ENCODE peak calls at places on chromosome 7, in six cellular contexts. Z is NCI-H345; I is Peyer's patch; K is cardiac septum; J is activated T-cell treated with anti-CD3 and anti-CD28 coated beads, Interleukin-2, amount 50 U/mL, for 72 hours; Y is activated T-helper 1 cell treated with anti-CD3 and anti-CD28 coated beads, Interleukin-2, amount 50 U/mL, for 16 hours. R is an unnamed sample.
A peak's percentile ranks its signal among the peaks of the same experiment; 100 is the strongest.

GRCh38 chr7:35253182-35253679 is 669 bp downstream of the TBX20 start:
- DNase-seq in Z (no peak), I (no peak), K (no peak), J (no peak), Y (no peak), R (no peak)

GRCh38 chr7:78141533-78142281 is 343.1 kb downstream of the PHTF2 start:
- DNase-seq in Z (no peak), I (no peak), K (no peak), J (no peak), Y (no peak), R (no peak)

GRCh38 chr7:64959072-64959747 is 31.6 kb downstream of the ZNF117 start:
- DNase-seq in Z (peak; percentile 81), I (no peak), K (no peak), J (no peak), Y (no peak), R (no peak)

GRCh38 chr7:15558747-15559146 is 3.1 kb downstream of the AGMO start:
- DNase-seq in Z (no peak), I (no peak), K (no peak), J (no peak), Y (no peak), R (no peak)

GRCh38 chr7:47327698-47328391 is 254.1 kb downstream of the TNS3 start:
- DNase-seq in Z (no peak), I (peak; percentile 31), K (peak; percentile 92), J (no peak), Y (no peak), R (peak; percentile 66)

GRCh38 chr7:142749218-142749993 is at the start of gene PRSS1:
- DNase-seq in Z (no peak), I (no peak), K (no peak), J (no peak), Y (no peak), R (no peak)

GRCh38 chr7:1659696-1660095 is 10.4 kb upstream of the ELFN1 start:
- DNase-seq in Z (no peak), I (no peak), K (no peak), J (no peak), Y (no peak), R (no peak)

GRCh38 chr7:4202954-4203353 is 479.1 kb upstream of the FOXK1 start:
- DNase-seq in Z (no peak), I (no peak), K (no peak), J (no peak), Y (no peak), R (no peak)

GRCh38 chr7:33979807-33980355 is 74.5 kb downstream of the BMPER start:
- DNase-seq in Z (no peak), I (no peak), K (no peak), J (no peak), Y (no peak), R (no peak)

GRCh38 chr7:1742555-1743303 is 72.7 kb downstream of the ELFN1 start:
- DNase-seq in Z (peak; percentile 67), I (no peak), K (no peak), J (peak; percentile 36), Y (peak; percentile 18), R (no peak)

GRCh38 chr7:1754345-1754908 is 84.3 kb downstream of the ELFN1 start:
- DNase-seq in Z (no peak), I (no peak), K (peak; percentile 47), J (no peak), Y (no peak), R (no peak)

GRCh38 chr7:123528265-123528664 is 6.1 kb downstream of the IQUB start:
- DNase-seq in Z (no peak), I (no peak), K (no peak), J (no peak), Y (no peak), R (no peak)

GRCh38 chr7:101094791-101095375 is 9.6 kb downstream of the TRIM56 start:
- DNase-seq in Z (no peak), I (no peak), K (no peak), J (peak; percentile 43), Y (no peak), R (no peak)

GRCh38 chr7:139727151-139727705 is 50.6 kb downstream of the HIPK2 start:
- DNase-seq in Z (peak; percentile 29), I (peak; percentile 12), K (no peak), J (no peak), Y (no peak), R (no peak)

GRCh38 chr7:123865517-123866117 is 20.6 kb downstream of the HYAL4 start:
- DNase-seq in Z (peak; percentile 67), I (peak; percentile 32), K (no peak), J (peak; percentile 55), Y (no peak), R (no peak)

GRCh38 chr7:131724776-131725345 is 168.4 kb upstream of the PODXL start:
- DNase-seq in Z (no peak), I (no peak), K (no peak), J (no peak), Y (no peak), R (no peak)

GRCh38 chr7:133112976-133113375 is 31.1 kb upstream of the CHCHD3 start:
- DNase-seq in Z (no peak), I (no peak), K (no peak), J (no peak), Y (no peak), R (no peak)

GRCh38 chr7:151759591-151760042 is 117.3 kb downstream of the PRKAG2 start:
- DNase-seq in Z (peak; percentile 67), I (peak; percentile 47), K (peak; percentile 84), J (peak; percentile 70), Y (no peak), R (no peak)

GRCh38 chr7:112419543-112420130 is 30.6 kb upstream of the IFRD1 start:
- DNase-seq in Z (no peak), I (no peak), K (no peak), J (no peak), Y (no peak), R (no peak)